ENCODE peak calls at places on chromosome 22, in six cellular contexts. K is fibroblast of lung; W is AG04450; B is tibial artery; Y is CD4-positive, alpha-beta memory T cell; N is A673. E is an unnamed sample.

GRCh38 chr22:28710889-28711285 is 30.7 kb downstream of the CHEK2 start:
- DNase-seq in Y (no peak), K (peak; percentile 26), W (no peak), N (peak; percentile 31), B (no peak), E (no peak)

GRCh38 chr22:39130892-39131855 is 21.3 kb downstream of the CBX7 start:
- DNase-seq in B (peak; percentile 64), K (peak; percentile 58), Y (no peak), N (no peak), W (no peak), E (peak; percentile 47)

GRCh38 chr22:20583471-20583922 is 76.1 kb downstream of the MED15 start:
- DNase-seq in N (no peak), Y (no peak), K (no peak), W (no peak), B (no peak), E (peak; percentile 66)

GRCh38 chr22:23903328-23903971 is 9.3 kb downstream of the MIF start:
- DNase-seq in N (no peak), B (peak; percentile 42), K (peak; percentile 46), Y (no peak), W (no peak), E (no peak)

GRCh38 chr22:49855491-49855911 is 1.9 kb downstream of the ZBED4 start:
- DNase-seq in W (no peak), N (no peak), Y (no peak), B (no peak), K (peak; percentile 51), E (no peak)

GRCh38 chr22:50641696-50642607 is 14.0 kb upstream of the ARSA start:
- DNase-seq in N (no peak), K (peak; percentile 33), W (no peak), B (no peak), Y (no peak), E (peak; percentile 92)

GRCh38 chr22:19036523-19037273 is 85.5 kb downstream of the DGCR2 start:
- DNase-seq in Y (no peak), W (no peak), N (no peak), K (no peak), B (no peak), E (peak; percentile 55)

GRCh38 chr22:20571531-20572007 is 64.2 kb downstream of the MED15 start:
- DNase-seq in Y (peak; percentile 57), K (peak; percentile 15), N (peak; percentile 72), W (no peak), B (no peak), E (peak; percentile 72)

GRCh38 chr22:49045276-49045675 is 782.4 kb downstream of the BRD1 start:
- DNase-seq in Y (no peak), K (no peak), B (peak; percentile 44), N (no peak), W (no peak), E (no peak)

GRCh38 chr22:20312396-20313191 is 7.3 kb downstream of the DGCR6L start:
- DNase-seq in N (no peak), B (peak; percentile 55), K (no peak), W (no peak), Y (no peak), E (no peak)

GRCh38 chr22:46969491-46969890 is 207.0 kb downstream of the TBC1D22A start:
- DNase-seq in N (no peak), Y (no peak), B (no peak), K (no peak), W (no peak), E (no peak)

GRCh38 chr22:17754233-17754925 is 19.9 kb downstream of the BID start:
- DNase-seq in N (peak; percentile 29), W (no peak), Y (no peak), K (no peak), B (no peak), E (peak; percentile 76)

GRCh38 chr22:44968736-44969135 is 41.1 kb downstream of the PHF21B start:
- DNase-seq in N (no peak), Y (no peak), W (no peak), B (no peak), K (no peak), E (peak; percentile 64)

GRCh38 chr22:19873138-19873959 is 18.7 kb upstream of the GNB1L start:
- DNase-seq in W (no peak), K (no peak), Y (no peak), B (peak; percentile 45), N (no peak), E (no peak)

GRCh38 chr22:19812910-19813309 is 41.8 kb downstream of the GNB1L start:
- DNase-seq in W (no peak), Y (no peak), B (peak; percentile 12), K (no peak), N (no peak), E (no peak)

GRCh38 chr22:36599771-36600170 is 70.8 kb upstream of the EIF3D start:
- DNase-seq in K (no peak), B (no peak), W (no peak), N (no peak), Y (no peak), E (no peak)

GRCh38 chr22:48783821-48784266 is 1043.8 kb downstream of the BRD1 start:
- DNase-seq in K (no peak), W (no peak), N (no peak), Y (no peak), B (peak; percentile 37), E (no peak)

GRCh38 chr22:30889268-30889995 is 79.1 kb downstream of the MORC2 start:
- DNase-seq in W (no peak), Y (no peak), N (no peak), B (peak; percentile 43), K (no peak), E (no peak)

GRCh38 chr22:43821606-43822425 is 9.7 kb upstream of the EFCAB6 start:
- DNase-seq in B (peak; percentile 54), K (no peak), N (no peak), W (no peak), Y (no peak), E (no peak)

GRCh38 chr22:48354082-48354481 is 1473.6 kb downstream of the BRD1 start:
- DNase-seq in Y (no peak), W (no peak), K (no peak), N (no peak), B (no peak), E (no peak)

GRCh38 chr22:42399315-42400271 is 32.6 kb downstream of the NFAM1 start:
- DNase-seq in Y (peak; percentile 2), W (no peak), N (peak; percentile 91), K (no peak), B (no peak), E (peak; percentile 54)

GRCh38 chr22:45817705-45818104 is 146.1 kb downstream of the ATXN10 start:
- DNase-seq in B (no peak), Y (no peak), W (no peak), K (no peak), N (no peak), E (no peak)

GRCh38 chr22:39240841-39241631 is 3.7 kb downstream of the PDGFB start:
- DNase-seq in K (no peak), Y (peak; percentile 54), B (no peak), W (no peak), N (no peak), E (no peak)

GRCh38 chr22:48703265-48703941 is 1124.3 kb downstream of the BRD1 start:
- DNase-seq in B (no peak), N (no peak), Y (no peak), K (no peak), W (no peak), E (no peak)

GRCh38 chr22:35119494-35119893 is 53.5 kb downstream of the ISX start:
- DNase-seq in N (no peak), Y (no peak), W (no peak), B (no peak), K (no peak), E (no peak)

GRCh38 chr22:27573280-27573711 is 228.3 kb downstream of the MN1 start:
- DNase-seq in Y (no peak), W (no peak), B (no peak), K (no peak), N (no peak), E (peak; percentile 57)
- H3K27ac ChIP-seq in Y (no peak overlapping the region), W (no peak overlapping the region), B (no peak overlapping the region), K (no peak overlapping the region), N (no peak overlapping the region), E (no peak overlapping the region)

GRCh38 chr22:22111267-22111751 is 128.7 kb upstream of the TOP3B start:
- DNase-seq in B (no peak), W (peak; percentile 77), N (no peak), Y (no peak), K (peak; percentile 90), E (no peak)
- H3K27ac ChIP-seq in B (no peak overlapping the region), W (peak overlapping the region; percentile 96), N (no peak overlapping the region), Y (no peak overlapping the region), K (peak overlapping the region; percentile 16), E (no peak overlapping the region)

DNA sequence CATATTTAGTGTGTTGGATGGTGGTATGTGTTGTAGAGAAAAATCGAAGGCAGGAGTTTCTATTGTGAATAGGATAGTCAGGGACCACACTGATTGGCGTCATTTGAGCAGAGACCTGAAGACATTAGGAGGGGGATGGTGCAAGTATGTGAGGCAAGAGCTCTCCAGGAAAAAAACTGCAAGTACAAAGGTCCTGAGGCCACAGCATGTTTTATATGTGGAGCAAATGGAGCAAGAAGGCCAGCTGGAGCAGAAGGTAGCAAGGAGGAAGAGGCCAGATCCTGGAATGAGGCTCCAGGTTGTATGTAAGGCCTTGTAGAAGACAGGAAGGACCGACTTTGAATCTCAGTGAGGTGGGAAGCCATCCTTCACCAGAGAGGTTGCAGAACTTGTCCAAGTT is 14.2 kb upstream of the MICALL1 start:
- DNase-seq in K (no peak), Y (no peak), W (no peak), B (no peak), N (no peak), E (no peak)
- H3K27ac ChIP-seq in K (no peak overlapping the region), Y (no peak overlapping the region), W (no peak overlapping the region), B (peak overlapping the region; percentile 60), N (no peak overlapping the region), E (peak overlapping the region; percentile 80)

DNA sequence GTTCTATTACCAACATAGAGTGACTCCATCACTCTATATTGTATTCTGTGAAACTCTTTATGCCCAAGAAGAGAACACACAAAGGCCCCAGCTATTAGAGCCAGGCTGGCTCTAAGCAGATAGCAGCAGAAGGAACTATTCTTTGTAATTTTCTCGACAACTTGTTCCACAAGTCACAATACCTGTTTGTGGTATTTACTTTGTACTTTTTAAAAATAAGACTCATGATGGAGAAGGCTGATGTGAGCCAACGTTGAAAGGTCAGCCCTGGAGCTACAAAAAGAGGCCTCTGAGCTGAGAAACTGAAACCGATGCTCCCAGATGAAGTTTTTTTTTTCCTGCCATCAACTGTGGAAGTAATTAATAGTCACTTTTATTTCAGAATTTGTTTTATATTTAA is 68.3 kb downstream of the LARGE1 start:
- DNase-seq in N (no peak), K (no peak), Y (no peak), W (no peak), B (no peak), E (no peak)
- H3K27ac ChIP-seq in N (no peak overlapping the region), K (peak overlapping the region; percentile 31), Y (no peak overlapping the region), W (no peak overlapping the region), B (peak overlapping the region; percentile 24), E (peak overlapping the region; percentile 93)